ENCODE peak calls at places on chromosomes 1 and 21, in nine cellular contexts. J is CD4-positive, alpha-beta T cell; K is DMS153; Q is heart right ventricle; F is fibroblast of lung; W is body of pancreas; G is SK-MEL-5; M is heart left ventricle; T is HCT116. L is an unnamed sample.

GRCh38 chr1:81781749-81782148 is 19.0 kb upstream of the ADGRL2 start:
- DNase-seq in J (no peak), K (no peak), Q (no peak), F (no peak), W (no peak), G (no peak), M (no peak), T (no peak), L (no peak)

GRCh38 chr1:91221017-91221416 is 183.6 kb downstream of the HFM1 start:
- DNase-seq in J (no peak), K (no peak), Q (no peak), F (no peak), W (no peak), G (no peak), M (no peak), T (no peak), L (no peak)

GRCh38 chr1:221622389-221622788 is 119.5 kb downstream of the DUSP10 start:
- DNase-seq in J (no peak), K (no peak), Q (no peak), F (no peak), W (no peak), G (no peak), M (no peak), T (no peak), L (no peak)

GRCh38 chr1:167455786-167456446 is 62.4 kb downstream of the CD247 start:
- DNase-seq in J (no peak), K (no peak), Q (peak), F (peak), W (peak), G (no peak), M (peak), T (no peak), L (no peak)

GRCh38 chr1:90488451-90488850 is 228.7 kb downstream of the BARHL2 start:
- DNase-seq in J (no peak), K (no peak), Q (no peak), F (peak), W (no peak), G (no peak), M (no peak), T (no peak), L (no peak)

GRCh38 chr1:114153621-114154145 is at the start of gene SYT6:
- DNase-seq in J (no peak), K (no peak), Q (no peak), F (no peak), W (no peak), G (no peak), M (no peak), T (no peak), L (no peak)

GRCh38 chr1:56094168-56094567 is 485.2 kb downstream of the PLPP3 start:
- DNase-seq in J (no peak), K (no peak), Q (no peak), F (no peak), W (no peak), G (no peak), M (no peak), T (no peak), L (no peak)

GRCh38 chr1:203547771-203548421 is 53.9 kb downstream of the OPTC start:
- DNase-seq in J (no peak), K (no peak), Q (no peak), F (no peak), W (no peak), G (no peak), M (no peak), T (no peak), L (no peak)

GRCh38 chr1:33074193-33074945 is 6.6 kb upstream of the AZIN2 start:
- DNase-seq in J (no peak), K (no peak), Q (no peak), F (no peak), W (no peak), G (peak), M (no peak), T (no peak), L (no peak)

GRCh38 chr21:15820327-15820726 is 90.5 kb downstream of the USP25 start:
- DNase-seq in J (no peak), K (no peak), Q (no peak), F (no peak), W (no peak), G (no peak), M (no peak), T (no peak), L (no peak)

GRCh38 chr21:31877558-31877957 is 4.7 kb downstream of the HUNK start:
- DNase-seq in J (no peak), K (no peak), Q (no peak), F (no peak), W (peak), G (no peak), M (no peak), T (no peak), L (no peak)

GRCh38 chr1:45304311-45305081 is 22.2 kb upstream of the HPDL start:
- DNase-seq in J (no peak), K (peak), Q (peak), F (peak), W (peak), G (peak), M (peak), T (no peak), L (no peak)

GRCh38 chr1:64861611-64862010 is 104.7 kb downstream of the JAK1 start:
- DNase-seq in J (no peak), K (no peak), Q (no peak), F (no peak), W (peak), G (peak), M (no peak), T (no peak), L (no peak)

GRCh38 chr21:44987301-44987885 is 47.6 kb downstream of the SLX9 start:
- DNase-seq in J (no peak), K (no peak), Q (peak), F (no peak), W (no peak), G (no peak), M (no peak), T (no peak), L (no peak)

GRCh38 chr1:46427541-46427940 is 33.4 kb downstream of the FAAH start:
- DNase-seq in J (no peak), K (no peak), Q (no peak), F (no peak), W (no peak), G (no peak), M (no peak), T (no peak), L (no peak)

GRCh38 chr21:34351786-34352241 is 12.0 kb upstream of the KCNE2 start:
- DNase-seq in J (no peak), K (no peak), Q (peak), F (peak), W (peak), G (peak), M (peak), T (peak), L (no peak)

GRCh38 chr1:88001460-88001859 is 672.8 kb downstream of the LMO4 start:
- DNase-seq in J (no peak), K (no peak), Q (no peak), F (peak), W (no peak), G (no peak), M (no peak), T (no peak), L (peak)

GRCh38 chr1:63773815-63774616 is at the start of gene ROR1:
- DNase-seq in J (peak), K (peak), Q (peak), F (peak), W (peak), G (peak), M (peak), T (peak), L (no peak)

GRCh38 chr1:244210884-244211558 is 159.9 kb downstream of the ZBTB18 start:
- DNase-seq in J (no peak), K (no peak), Q (no peak), F (no peak), W (peak), G (no peak), M (no peak), T (peak), L (no peak)

GRCh38 chr1:110607663-110608230 is 1.6 kb upstream of the KCNA2 start:
- DNase-seq in J (no peak), K (no peak), Q (no peak), F (no peak), W (no peak), G (no peak), M (no peak), T (no peak), L (no peak)

L was measured in AG04450.